ENCODE peak calls at places on chromosomes 4 and X, in four cellular contexts. N, W, I and G are unnamed samples.

GRCh38 chr4:177339794-177340374 is 30.2 kb downstream of the NEIL3 start:
- DNase-seq in I (peak), N (peak), W (peak), G (no peak)

GRCh38 chr4:141395246-141395830 is 174.6 kb downstream of the ZNF330 start:
- DNase-seq in W (no peak), I (no peak), N (peak), G (no peak)

GRCh38 chr4:6840062-6840976 is 57.8 kb downstream of the KIAA0232 start:
- DNase-seq in N (peak), I (no peak), W (no peak), G (no peak)

GRCh38 chrX:28099166-28099565 is 117.9 kb upstream of the DCAF8L1 start:
- DNase-seq in I (no peak), W (no peak), N (peak), G (no peak)

GRCh38 chr4:2343476-2343875 is 75.0 kb downstream of the ZFYVE28 start:
- DNase-seq in W (no peak), I (no peak), N (no peak), G (no peak)

GRCh38 chr4:186765138-186765537 is 41.5 kb upstream of the FAT1 start:
- DNase-seq in N (peak), I (no peak), W (peak), G (peak)

GRCh38 chr4:94650690-94651089 is 107.1 kb upstream of the BMPR1B start:
- DNase-seq in W (peak), N (no peak), I (no peak), G (no peak)

GRCh38 chr4:133152330-133152791 is 3.3 kb downstream of the PCDH10 start:
- DNase-seq in N (peak), I (no peak), W (no peak), G (peak)

GRCh38 chrX:118727686-118728339 is 407 bp downstream of the IL13RA1 start:
- DNase-seq in W (peak), N (peak), I (no peak), G (no peak)

GRCh38 chrX:130728208-130728607 is 174.8 kb downstream of the ENOX2 start:
- DNase-seq in W (no peak), I (no peak), N (peak), G (no peak)

GRCh38 chr4:18536420-18536819 is 514.9 kb upstream of the LCORL start:
- DNase-seq in W (no peak), I (peak), N (no peak), G (no peak)

GRCh38 chrX:133608406-133608805 is 193.1 kb upstream of the GPC4 start:
- DNase-seq in N (peak), I (no peak), W (no peak), G (no peak)

GRCh38 chrX:29652484-29652883 is 562.9 kb upstream of the MAGEB2 start:
- DNase-seq in I (no peak), N (peak), W (no peak), G (no peak)

GRCh38 chr4:107220976-107221375 is 184.9 kb upstream of the DKK2 start:
- DNase-seq in N (no peak), I (no peak), W (no peak), G (no peak)

GRCh38 chrX:24728530-24728929 is 34.8 kb downstream of the POLA1 start:
- DNase-seq in W (no peak), I (no peak), N (no peak), G (no peak)

GRCh38 chrX:129540725-129541184 is 696 bp downstream of the OCRL start:
- DNase-seq in I (no peak), N (no peak), W (peak), G (peak)

GRCh38 chrX:18994713-18995112 is 10.8 kb upstream of the PHKA2 start:
- DNase-seq in W (peak), N (peak), I (no peak), G (no peak)

GRCh38 chrX:154710309-154710708 is 40.6 kb downstream of the GAB3 start:
- DNase-seq in W (no peak), N (no peak), I (no peak), G (peak)

GRCh38 chrX:153726286-153727107 is 1.8 kb downstream of the ABCD1 start:
- DNase-seq in I (peak), W (no peak), N (peak), G (peak)

GRCh38 chr4:137510866-137511265 is 21.4 kb downstream of the PCDH18 start:
- DNase-seq in W (peak), I (no peak), N (peak), G (no peak)
- H3K27ac ChIP-seq in W (no peak), I (peak), N (peak), G (no peak)

GRCh38 chrX:136057567-136057966 is 72.3 kb downstream of the SLC9A6 start:
- DNase-seq in I (no peak), N (no peak), W (no peak), G (no peak)
- H3K4me2 ChIP-seq in I (no peak), N (no peak), W (no peak), G (no peak)

GRCh38 chrX:1536712-1537030 is 314 bp downstream of the P2RY8 start:
- DNase-seq in N (no peak), I (no peak), W (no peak), G (no peak)
- H3K27ac ChIP-seq in N (no peak), I (no peak), W (no peak), G (no peak)

GRCh38 chrX:2521092-2521926 is 20.5 kb upstream of the DHRSX start:
- DNase-seq in N (no peak), W (no peak), I (no peak), G (no peak)
- H3K4me2 ChIP-seq in N (no peak), W (no peak), I (no peak), G (no peak)

GRCh38 chrX:42954880-42955279 is 176.9 kb upstream of the PPP1R2C start:
- DNase-seq in I (no peak), N (no peak), W (no peak), G (no peak)

GRCh38 chrX:42952621-42953020 is 174.7 kb upstream of the PPP1R2C start:
- DNase-seq in I (no peak), W (no peak), N (no peak), G (no peak)

GRCh38 chrX:42951747-42952146 is 173.8 kb upstream of the PPP1R2C start:
- DNase-seq in N (no peak), I (no peak), W (no peak), G (no peak)

GRCh38 chrX:42955349-42955748 is 177.4 kb upstream of the PPP1R2C start:
- DNase-seq in I (no peak), N (no peak), W (no peak), G (no peak)
- H3K27ac ChIP-seq in I (no peak), N (no peak), W (no peak), G (no peak)

GRCh38 chr4:39937683-39938268 is 39.9 kb downstream of the PDS5A start:
- DNase-seq in N (no peak), I (no peak), W (no peak), G (no peak)
- H3K4me2 ChIP-seq in N (no peak), I (no peak), W (no peak), G (no peak)

DNA sequence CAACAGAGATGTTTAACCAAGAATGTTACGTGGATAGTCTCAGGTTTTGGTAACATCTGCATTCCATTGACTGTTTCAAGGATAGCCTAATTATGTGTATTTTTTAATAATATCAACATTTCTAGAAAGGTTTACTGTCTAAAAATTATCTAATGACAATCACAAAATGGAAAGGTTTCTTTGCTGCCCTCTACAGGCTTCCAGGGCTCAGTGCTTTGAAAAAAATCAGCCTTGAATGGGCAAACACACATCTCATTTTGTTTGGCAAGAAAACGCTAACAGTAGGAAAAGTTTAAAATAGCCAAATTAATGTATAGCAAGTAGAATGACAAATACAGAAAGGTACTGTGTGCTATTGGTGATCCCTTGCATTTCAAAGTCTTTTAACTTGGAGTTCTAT is 223.4 kb upstream of the PRPS2 start:
- DNase-seq in W (peak), N (no peak), I (peak), G (no peak)
- H3K27ac ChIP-seq in W (no peak), N (no peak), I (no peak), G (no peak)

GRCh38 chr4:145503486-145504072 is 21.9 kb downstream of the SMAD1 start:
- DNase-seq in N (no peak), I (no peak), W (no peak), G (no peak)

GRCh38 chr4:145502809-145503208 is 21.2 kb downstream of the SMAD1 start:
- DNase-seq in W (no peak), I (no peak), N (no peak), G (no peak)

GRCh38 chr4:145511913-145512522 is 30.4 kb downstream of the SMAD1 start:
- DNase-seq in W (peak), N (peak), I (no peak), G (no peak)

GRCh38 chr4:145505945-145506344 is 24.3 kb downstream of the SMAD1 start:
- DNase-seq in I (no peak), N (no peak), W (no peak), G (no peak)

GRCh38 chr4:145507636-145508035 is 26.0 kb downstream of the SMAD1 start:
- DNase-seq in W (peak), N (peak), I (no peak), G (no peak)
- H3K4me2 ChIP-seq in W (peak), N (peak), I (no peak), G (no peak)

DNA sequence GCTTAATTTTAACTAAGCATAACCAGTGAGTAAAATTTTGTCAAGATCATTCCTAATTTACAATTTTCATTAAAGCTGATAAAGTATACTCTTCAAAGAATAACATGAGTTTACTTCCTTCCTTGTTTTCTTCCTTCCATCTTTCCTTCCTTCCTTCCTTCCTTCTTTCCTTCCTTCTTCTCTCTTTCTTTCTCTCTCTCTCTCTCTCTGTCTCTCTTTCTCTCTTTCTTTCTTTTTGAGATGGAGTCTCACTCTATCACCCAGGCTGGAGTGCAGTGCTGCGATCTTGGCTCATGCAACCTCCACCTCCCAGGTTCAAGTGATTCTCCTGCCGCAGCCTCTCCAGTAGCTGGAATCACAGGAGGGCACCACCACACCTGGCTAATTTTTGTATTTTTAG is 42.7 kb upstream of the PTPN13 start:
- DNase-seq in I (no peak), W (no peak), N (no peak), G (no peak)
- H3K27ac ChIP-seq in I (no peak), W (no peak), N (no peak), G (no peak)

GRCh38 chr4:70722199-70722791 is 531 bp downstream of the RUFY3 start:
- DNase-seq in W (no peak), I (peak), N (peak), G (no peak)
- H3K4me2 ChIP-seq in W (peak), I (peak), N (peak), G (no peak)